ENCODE peak calls at places on chromosomes 6 and 20, in five cellular contexts. C is SK-N-SH, Z is K562, B is HepG2, G is GM12878. X is an unnamed sample.

GRCh38 chr6:85483041-85483700 is 33.3 kb downstream of the NT5E start:
- DNase-seq in C (peak; percentile 64), Z (peak; percentile 76), B (peak; percentile 50), G (no peak), X (peak; percentile 71)

GRCh38 chr20:1467355-1468116 is 887 bp upstream of the NSFL1C start:
- DNase-seq in C (peak; percentile 9), Z (peak; percentile 88), B (peak; percentile 68), G (no peak), X (no peak)

GRCh38 chr20:25745738-25746137 is 49.1 kb upstream of the ZNF337 start:
- DNase-seq in C (no peak), Z (no peak), B (no peak), G (no peak), X (no peak)

GRCh38 chr20:17646901-17647301 is 35.1 kb downstream of the RRBP1 start:
- DNase-seq in C (no peak), Z (no peak), B (no peak), G (no peak), X (no peak)

GRCh38 chr20:24785141-24785924 is 163.7 kb upstream of the CST7 start:
- DNase-seq in C (no peak), Z (no peak), B (no peak), G (no peak), X (peak; percentile 35)

GRCh38 chr6:16392010-16392409 is 153.6 kb downstream of the GMPR start:
- DNase-seq in C (no peak), Z (no peak), B (no peak), G (no peak), X (no peak)

GRCh38 chr20:44738779-44739477 is 6.7 kb upstream of the KCNK15 start:
- DNase-seq in C (peak; percentile 88), Z (peak; percentile 88), B (peak; percentile 89), G (peak; percentile 63), X (peak; percentile 67)

GRCh38 chr20:37541326-37541725 is 13.7 kb upstream of the BLCAP start:
- DNase-seq in C (no peak), Z (no peak), B (no peak), G (no peak), X (no peak)

GRCh38 chr20:48825551-48825885 is 2.3 kb downstream of the PREX1 start:
- DNase-seq in C (no peak), Z (no peak), B (no peak), G (no peak), X (no peak)

GRCh38 chr6:31070711-31071197 is 41.6 kb downstream of the C6orf15 start:
- DNase-seq in C (no peak), Z (peak; percentile 28), B (peak; percentile 52), G (no peak), X (peak; percentile 84)

GRCh38 chr6:89411019-89411268 is 1.1 kb downstream of the RRAGD start:
- DNase-seq in C (peak; percentile 59), Z (no peak), B (no peak), G (no peak), X (no peak)

GRCh38 chr6:124870611-124871201 is 91.5 kb upstream of the RNF217 start:
- DNase-seq in C (peak; percentile 8), Z (peak; percentile 21), B (peak; percentile 14), G (no peak), X (peak; percentile 64)

GRCh38 chr6:1179571-1180459 is 132.1 kb upstream of the FOXQ1 start:
- DNase-seq in C (no peak), Z (no peak), B (no peak), G (no peak), X (no peak)

GRCh38 chr6:117167520-117168271 is 97.7 kb upstream of the VGLL2 start:
- DNase-seq in C (no peak), Z (no peak), B (no peak), G (no peak), X (peak; percentile 2)

GRCh38 chr20:51712501-51713212 is 55.5 kb downstream of the ATP9A start:
- DNase-seq in C (peak; percentile 35), Z (no peak), B (peak; percentile 55), G (no peak), X (peak; percentile 39)

GRCh38 chr6:3908223-3908622 is 59.0 kb downstream of the FAM50B start:
- DNase-seq in C (no peak), Z (no peak), B (no peak), G (no peak), X (no peak)

GRCh38 chr6:166166314-166167257 is 1.1 kb downstream of the TBXT start:
- DNase-seq in C (no peak), Z (no peak), B (no peak), G (no peak), X (no peak)

GRCh38 chr6:11094411-11094851 is 797 bp downstream of the SMIM13 start:
- DNase-seq in C (peak; percentile 65), Z (peak; percentile 59), B (peak; percentile 50), G (no peak), X (peak; percentile 45)

GRCh38 chr6:26521485-26522391 is 16.4 kb upstream of the HMGN4 start:
- DNase-seq in C (peak; percentile 73), Z (peak; percentile 88), B (no peak), G (no peak), X (peak; percentile 64)

GRCh38 chr6:167157414-167157813 is 366 bp downstream of the GPR31 start:
- DNase-seq in C (no peak), Z (no peak), B (no peak), G (no peak), X (no peak)

GRCh38 chr6:143513410-143513809 is 1.9 kb upstream of the FUCA2 start:
- DNase-seq in C (peak; percentile 23), Z (peak; percentile 70), B (peak; percentile 38), G (no peak), X (no peak)

GRCh38 chr6:79630883-79631799 is at the start of gene SH3BGRL2:
- DNase-seq in C (peak; percentile 95), Z (peak; percentile 89), B (peak; percentile 89), G (no peak), X (peak; percentile 59)

GRCh38 chr6:169799474-169799926 is 48.1 kb downstream of the ERMARD start:
- DNase-seq in C (no peak), Z (no peak), B (peak; percentile 95), G (no peak), X (no peak)

DNA sequence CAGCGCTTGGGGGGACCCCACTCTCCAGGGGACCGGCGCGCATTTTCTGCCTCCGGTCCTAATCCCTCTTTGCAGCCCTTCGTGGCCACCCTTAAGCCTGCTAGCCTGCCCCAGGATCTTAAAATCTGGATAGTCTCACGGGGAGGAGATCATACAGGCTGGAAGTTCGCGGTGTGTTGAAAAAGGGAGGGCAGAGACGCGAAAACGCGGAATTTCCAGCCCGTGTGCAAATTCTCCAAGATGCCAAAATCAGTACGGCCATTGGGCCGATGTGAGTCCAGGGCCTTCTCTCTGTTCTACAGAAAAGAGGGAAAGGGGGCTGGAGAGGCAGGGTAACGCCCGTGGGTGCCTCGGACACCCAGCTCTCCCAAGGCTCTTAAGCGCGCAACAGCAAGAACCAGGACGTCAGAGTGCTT is 9.4 kb downstream of the NR2E1 start:
- DNase-seq in C (no peak), Z (no peak), B (no peak), G (no peak), X (no peak)
- H3K4me3 ChIP-seq in C (no peak overlapping the region), Z (no peak overlapping the region), B (peak overlapping the region; percentile 46), G (no peak overlapping the region), X (no peak overlapping the region)

GRCh38 chr6:33490621-33491020 is 36.2 kb downstream of the ZBTB9 start:
- DNase-seq in C (no peak), Z (no peak), B (no peak), G (no peak), X (no peak)
- TF ChIP-seq MXI1 in C (no peak), Z (no peak), B (no peak), G (no peak), X (no peak)

DNA sequence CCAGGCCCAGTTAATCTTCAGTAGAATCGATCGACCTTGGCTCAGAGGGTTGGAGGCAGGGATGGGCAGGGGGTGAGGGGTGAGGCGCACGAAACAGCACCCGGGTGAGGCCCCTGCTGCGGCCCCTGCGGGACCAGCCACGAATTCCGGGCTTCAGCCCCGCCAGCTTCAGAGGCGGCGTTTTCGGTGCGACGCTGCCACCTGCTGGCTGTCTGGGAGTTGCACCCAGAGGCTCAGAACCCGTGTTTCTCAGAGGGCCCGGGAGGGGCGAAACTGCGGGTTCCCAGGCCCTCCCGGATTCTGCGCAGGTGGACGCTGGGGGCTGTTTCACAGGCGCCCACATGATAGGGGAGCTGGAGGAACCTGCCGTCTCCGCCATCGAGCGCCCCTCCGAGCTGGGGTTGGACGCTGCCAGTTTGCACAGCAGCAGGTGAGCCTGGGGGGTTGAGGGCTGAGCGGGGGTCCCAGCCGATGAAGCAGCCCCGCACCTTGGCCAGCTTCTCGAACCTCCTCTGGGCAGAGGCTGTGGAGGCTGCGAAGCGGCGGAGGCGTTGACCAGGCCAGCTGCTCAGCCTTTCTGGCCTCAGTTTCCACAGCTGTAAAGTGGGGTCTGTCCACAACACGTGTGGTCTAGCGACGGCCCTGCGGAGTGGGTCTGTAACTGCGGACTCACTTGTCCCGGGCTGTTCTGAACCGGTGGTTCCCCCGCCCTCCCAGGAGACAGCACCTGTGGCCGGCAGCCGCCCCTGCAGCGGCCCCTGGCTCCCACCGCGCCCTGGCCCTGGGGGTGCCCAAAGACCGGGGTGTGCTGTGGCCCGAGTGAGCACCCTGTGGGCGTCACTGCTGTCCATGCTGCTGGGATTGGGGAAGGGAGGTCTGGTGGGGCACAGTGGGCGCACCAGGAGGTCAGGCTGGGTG is 2.5 kb upstream of the BHLHE23 start:
- DNase-seq in C (peak; percentile 95), Z (peak; percentile 91), B (peak; percentile 63), G (peak; percentile 60), X (peak; percentile 42)
- H3K4me3 ChIP-seq in C (no peak overlapping the region), Z (no peak overlapping the region), B (no peak overlapping the region), G (peak overlapping the region; percentile 78), X (no peak overlapping the region)

DNA sequence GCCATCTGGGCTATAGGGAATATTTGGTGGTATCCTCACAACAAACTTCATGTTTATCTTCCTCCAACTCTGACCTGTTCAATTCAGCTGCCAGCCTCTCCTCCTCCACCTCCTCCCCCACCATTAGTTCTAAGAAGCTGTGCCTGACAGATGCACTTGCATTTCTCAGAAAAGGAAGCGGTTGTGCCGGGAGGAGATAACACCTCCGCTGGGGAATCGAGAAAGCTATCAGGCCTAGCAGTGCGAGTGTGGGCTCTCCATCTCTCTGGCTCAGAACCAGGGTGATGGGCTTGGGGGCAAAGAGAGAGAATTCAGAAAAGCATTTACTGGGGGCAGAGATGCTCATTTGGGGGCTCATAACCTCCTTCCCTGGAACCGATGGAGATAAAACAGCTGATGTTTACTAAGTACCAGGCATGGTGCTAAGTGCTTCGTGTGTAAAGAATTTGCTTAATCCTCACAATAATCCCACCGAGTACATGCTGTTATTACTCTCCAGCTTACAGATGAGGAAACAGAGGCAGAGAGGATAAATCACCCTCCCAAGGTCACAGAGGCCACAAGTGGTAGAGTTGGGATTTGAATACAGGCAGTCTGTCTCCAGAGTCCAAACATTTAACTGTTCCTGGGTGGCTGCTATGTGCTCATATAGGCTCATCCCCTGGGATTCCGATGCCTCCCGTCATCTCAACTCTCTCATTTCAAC is 38.3 kb downstream of the COX4I2 start:
- DNase-seq in C (no peak), Z (peak; percentile 94), B (no peak), G (no peak), X (peak; percentile 25)
- TF ChIP-seq MXI1 in C (no peak), Z (peak; percentile 50), B (no peak), G (no peak), X (no peak)

DNA sequence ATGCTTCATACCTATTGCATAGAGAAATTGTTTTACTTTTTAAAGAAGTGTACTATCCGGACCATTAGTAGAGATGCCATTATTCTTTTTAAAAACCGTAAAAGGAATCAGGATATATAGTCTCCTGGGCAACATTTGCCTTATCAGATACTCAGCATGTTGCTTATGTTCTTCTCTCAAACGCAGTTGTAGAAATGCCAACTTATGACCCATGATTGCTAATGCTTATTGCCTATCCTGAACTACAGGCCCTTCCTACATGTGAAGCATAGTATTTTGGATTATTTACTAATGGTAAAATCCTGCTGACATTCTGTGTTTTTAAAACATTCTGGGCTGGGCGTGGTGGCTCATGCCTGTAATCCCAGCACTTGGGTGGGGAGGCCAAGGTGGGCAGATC is 99.5 kb downstream of the FOXO3 start:
- DNase-seq in C (no peak), Z (no peak), B (no peak), G (no peak), X (no peak)
- H3K4me3 ChIP-seq in C (no peak overlapping the region), Z (no peak overlapping the region), B (no peak overlapping the region), G (no peak overlapping the region), X (no peak overlapping the region)

X was measured in IMR-90.